ENCODE peak calls at places on chromosomes 6 and 20, in six cellular contexts. N is right lobe of liver, Q is esophagus squamous epithelium, V is stomach, O is suprapubic skin, T is Karpas-422. C is an unnamed sample. For H3K36me3 and H3K4me1, the result is how much of the 10 kb centered on the place peaks cover.

GRCh38 chr6:90397929-90398674 is 101.5 kb upstream of the BACH2 start:
- DNase-seq in O (no peak), T (no peak), V (no peak), Q (no peak), N (no peak), C (no peak)

GRCh38 chr6:130681028-130681427 is 146.2 kb upstream of the SMLR1 start:
- DNase-seq in N (no peak), Q (no peak), V (no peak), O (no peak), T (no peak), C (no peak)

GRCh38 chr20:6994452-6994851 is 227.0 kb downstream of the BMP2 start:
- DNase-seq in V (no peak), Q (no peak), T (no peak), O (no peak), N (no peak), C (no peak)

GRCh38 chr20:44056010-44056698 is 130.8 kb downstream of the JPH2 start:
- DNase-seq in O (no peak), V (peak), N (peak), Q (no peak), T (no peak), C (no peak)

GRCh38 chr6:31901415-31901952 is 402 bp downstream of the ZBTB12 start:
- DNase-seq in N (peak), O (peak), Q (no peak), V (peak), T (peak), C (peak)

GRCh38 chr20:11436113-11436890 is 481.4 kb upstream of the BTBD3 start:
- DNase-seq in N (no peak), Q (no peak), V (no peak), O (no peak), T (no peak), C (no peak)

GRCh38 chr20:40604416-40604815 is 84.6 kb downstream of the MAFB start:
- DNase-seq in N (no peak), O (no peak), V (no peak), T (no peak), Q (no peak), C (no peak)

GRCh38 chr6:5986847-5987246 is 19.9 kb downstream of the NRN1 start:
- DNase-seq in N (no peak), V (no peak), Q (no peak), O (no peak), T (no peak), C (no peak)

GRCh38 chr6:85405175-85405852 is 44.6 kb upstream of the NT5E start:
- DNase-seq in O (no peak), N (peak), Q (no peak), V (peak), T (no peak), C (no peak)

GRCh38 chr6:132459605-132459952 is 53.3 kb downstream of the STX7 start:
- DNase-seq in N (no peak), T (no peak), V (no peak), O (no peak), Q (no peak), C (no peak)

GRCh38 chr6:157825243-157825904 is 2.3 kb downstream of the SNX9 start:
- DNase-seq in N (no peak), O (no peak), V (no peak), T (no peak), Q (no peak), C (no peak)

GRCh38 chr6:25041676-25042598 is 106.2 kb upstream of the RIPOR2 start:
- DNase-seq in Q (no peak), T (peak), N (no peak), V (no peak), O (no peak), C (no peak)

GRCh38 chr20:14441201-14441600 is 103.8 kb upstream of the FLRT3 start:
- DNase-seq in T (no peak), O (no peak), Q (no peak), V (no peak), N (no peak), C (no peak)

GRCh38 chr6:11585426-11586016 is 48.0 kb downstream of the TMEM170B start:
- DNase-seq in Q (no peak), V (no peak), N (no peak), O (no peak), T (peak), C (no peak)

GRCh38 chr20:61763740-61764400 is 301.8 kb downstream of the TAF4 start:
- DNase-seq in Q (no peak), O (peak), T (no peak), V (no peak), N (no peak), C (no peak)

GRCh38 chr6:25511386-25511785 is 140.6 kb upstream of the SCGN start:
- DNase-seq in N (no peak), V (no peak), Q (no peak), T (no peak), O (no peak), C (no peak)

GRCh38 chr6:119294984-119295383 is 54.6 kb downstream of the MAN1A1 start:
- DNase-seq in N (no peak), T (no peak), Q (no peak), O (no peak), V (no peak), C (no peak)

GRCh38 chr20:4545526-4545925 is 176.2 kb upstream of the PRND start:
- DNase-seq in Q (no peak), N (no peak), T (no peak), O (no peak), V (no peak), C (no peak)

GRCh38 chr20:36573798-36574277 is 441 bp downstream of the TGIF2 start:
- DNase-seq in Q (no peak), O (peak), V (peak), N (peak), T (peak), C (peak)

GRCh38 chr6:108658174-108658573 is 97.5 kb downstream of the FOXO3 start:
- DNase-seq in O (no peak), N (no peak), T (no peak), V (no peak), Q (no peak), C (no peak)

GRCh38 chr20:25317351-25318075 is 69.6 kb downstream of the PYGB start:
- DNase-seq in O (no peak), T (no peak), Q (no peak), N (peak), V (peak), C (no peak)

GRCh38 chr6:4612636-4613171 is 163.5 kb upstream of the CDYL start:
- DNase-seq in O (no peak), V (no peak), T (no peak), N (no peak), Q (no peak), C (no peak)

GRCh38 chr6:17983712-17984111 is 3.7 kb downstream of the KIF13A start:
- DNase-seq in V (no peak), T (no peak), O (no peak), N (no peak), Q (no peak), C (no peak)

GRCh38 chr6:138907167-138907566 is 80.9 kb downstream of the REPS1 start:
- DNase-seq in O (no peak), T (no peak), N (no peak), V (no peak), Q (no peak), C (no peak)

GRCh38 chr6:87674286-87674685 is 27.7 kb downstream of the AKIRIN2 start:
- DNase-seq in T (no peak), Q (no peak), V (no peak), N (no peak), O (no peak), C (no peak)

GRCh38 chr20:2485662-2486061 is 15.1 kb upstream of the SNRPB start:
- DNase-seq in T (no peak), O (no peak), V (no peak), N (no peak), Q (no peak), C (no peak)

GRCh38 chr20:5608448-5609161 is 141.6 kb upstream of the SHLD1 start:
- DNase-seq in N (no peak), T (no peak), Q (no peak), O (no peak), V (no peak), C (no peak)

GRCh38 chr20:3815703-3816315 is 4.5 kb upstream of the AP5S1 start:
- DNase-seq in Q (no peak), T (no peak), V (no peak), N (no peak), O (no peak), C (no peak)

GRCh38 chr20:57908691-57909090 is 198.9 kb upstream of the PMEPA1 start:
- DNase-seq in O (no peak), T (no peak), V (no peak), Q (no peak), N (no peak), C (peak)

GRCh38 chr6:165655191-165655590 is 7.8 kb downstream of the PDE10A start:
- DNase-seq in Q (no peak), O (no peak), V (no peak), N (no peak), T (no peak), C (no peak)

GRCh38 chr6:33620158-33620583 is 951 bp upstream of the ITPR3 start:
- DNase-seq in V (peak), Q (no peak), O (peak), N (peak), T (peak), C (no peak)

GRCh38 chr20:63696628-63697356 is at the start of gene TNFRSF6B:
- DNase-seq in N (peak), T (no peak), V (no peak), Q (no peak), O (peak), C (no peak)

GRCh38 chr6:5081955-5082354 is 3.2 kb upstream of the PPP1R3G start:
- DNase-seq in Q (no peak), V (no peak), T (no peak), N (no peak), O (no peak), C (no peak)

GRCh38 chr20:61706562-61706961 is 359.1 kb downstream of the TAF4 start:
- DNase-seq in N (no peak), Q (no peak), V (no peak), O (no peak), T (no peak), C (no peak)

GRCh38 chr6:113508249-113508648 is 348.9 kb upstream of the MARCKS start:
- DNase-seq in N (no peak), O (no peak), Q (no peak), T (no peak), V (no peak), C (no peak)

GRCh38 chr6:18823782-18824386 is 436.7 kb downstream of the RNF144B start:
- DNase-seq in N (no peak), V (no peak), T (peak), O (no peak), Q (no peak), C (no peak)

GRCh38 chr20:4195499-4195898 is 180.1 kb upstream of the RNF24 start:
- DNase-seq in T (no peak), V (no peak), O (no peak), N (no peak), Q (no peak), C (no peak)

GRCh38 chr20:46523696-46524328 is 10.5 kb upstream of the ZNF334 start:
- DNase-seq in N (no peak), V (no peak), Q (no peak), O (no peak), T (peak), C (no peak)

GRCh38 chr20:39295301-39295700 is 333.2 kb downstream of the DHX35 start:
- DNase-seq in T (no peak), V (no peak), N (no peak), O (no peak), Q (no peak), C (no peak)

GRCh38 chr6:43511824-43512415 is 1.8 kb upstream of the LRRC73 start:
- DNase-seq in O (no peak), N (no peak), V (no peak), Q (no peak), T (no peak), C (no peak)
- H3K36me3 ChIP-seq in O (under half), N (under half), V (under half), Q (under half), T (under half), C (under half)

GRCh38 chr6:82217014-82217621 is 30.4 kb downstream of the IBTK start:
- DNase-seq in Q (no peak), T (no peak), V (no peak), N (no peak), O (no peak), C (no peak)

GRCh38 chr6:82216549-82216948 is 31.0 kb downstream of the IBTK start:
- DNase-seq in Q (no peak), O (no peak), N (no peak), T (no peak), V (no peak), C (no peak)

GRCh38 chr6:82220167-82220566 is 27.4 kb downstream of the IBTK start:
- DNase-seq in V (no peak), N (no peak), O (no peak), Q (no peak), T (no peak), C (no peak)
- H3K27ac ChIP-seq in V (no peak), N (no peak), O (no peak), Q (no peak), T (no peak), C (no peak)

DNA sequence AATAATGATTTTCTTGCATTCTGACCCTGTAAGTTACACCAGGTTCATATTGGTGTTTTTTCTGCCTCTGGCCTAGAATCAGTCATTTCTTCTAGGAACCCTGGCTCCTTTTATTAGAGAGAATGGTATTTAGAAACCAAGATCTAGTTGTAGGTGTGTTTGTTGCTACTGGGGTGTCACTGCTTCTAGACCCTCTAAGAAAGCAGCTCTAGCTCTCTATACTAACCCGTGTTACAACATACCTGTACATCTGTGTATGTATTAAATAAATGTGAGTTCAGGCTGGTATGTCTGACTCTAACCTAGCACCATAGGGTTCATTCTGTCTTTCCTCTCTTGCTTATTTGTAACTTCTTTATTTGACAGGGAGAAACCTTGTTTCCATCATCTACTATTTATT is 16.8 kb downstream of the SENP6 start:
- DNase-seq in N (no peak), V (no peak), T (no peak), O (no peak), Q (no peak), C (no peak)
- H3K4me1 ChIP-seq in N (under half), V (under half), T (under half), O (under half), Q (under half), C (under half)

GRCh38 chr6:36224918-36225461 is 28.4 kb downstream of the BRPF3 start:
- DNase-seq in V (no peak), T (no peak), N (no peak), O (no peak), Q (no peak), C (no peak)

GRCh38 chr6:36223706-36224105 is 27.2 kb downstream of the BRPF3 start:
- DNase-seq in N (no peak), O (no peak), Q (no peak), T (no peak), V (no peak), C (no peak)

GRCh38 chr6:36229223-36229622 is 32.7 kb downstream of the BRPF3 start:
- DNase-seq in O (no peak), T (no peak), Q (no peak), V (no peak), N (no peak), C (no peak)

GRCh38 chr6:36227379-36228344 is 31.1 kb downstream of the BRPF3 start:
- DNase-seq in Q (no peak), O (no peak), N (no peak), V (no peak), T (no peak), C (no peak)

DNA sequence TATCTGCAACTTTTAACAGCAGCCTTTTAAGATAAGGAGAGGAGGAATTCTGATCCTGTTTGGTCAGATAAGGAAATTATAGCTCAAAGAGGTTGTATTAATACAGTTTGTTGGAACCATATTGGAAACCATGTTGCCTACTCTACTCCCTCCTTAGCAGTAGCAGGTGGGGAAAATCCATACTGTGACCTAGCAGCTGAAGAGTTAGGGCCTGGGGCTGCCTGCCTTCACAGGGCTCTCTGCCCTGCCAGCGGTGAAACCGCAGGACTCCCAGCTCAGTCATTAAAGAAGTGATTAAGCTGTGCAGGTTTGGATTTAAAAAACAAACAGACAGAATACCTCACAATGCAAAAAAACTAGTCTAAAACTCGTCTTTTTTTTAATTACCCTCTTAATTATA is 30.1 kb downstream of the BRPF3 start:
- DNase-seq in Q (no peak), T (no peak), O (no peak), V (no peak), N (no peak), C (no peak)
- H3K36me3 ChIP-seq in Q (under half), T (under half), O (half or more), V (half or more), N (under half), C (under half)

DNA sequence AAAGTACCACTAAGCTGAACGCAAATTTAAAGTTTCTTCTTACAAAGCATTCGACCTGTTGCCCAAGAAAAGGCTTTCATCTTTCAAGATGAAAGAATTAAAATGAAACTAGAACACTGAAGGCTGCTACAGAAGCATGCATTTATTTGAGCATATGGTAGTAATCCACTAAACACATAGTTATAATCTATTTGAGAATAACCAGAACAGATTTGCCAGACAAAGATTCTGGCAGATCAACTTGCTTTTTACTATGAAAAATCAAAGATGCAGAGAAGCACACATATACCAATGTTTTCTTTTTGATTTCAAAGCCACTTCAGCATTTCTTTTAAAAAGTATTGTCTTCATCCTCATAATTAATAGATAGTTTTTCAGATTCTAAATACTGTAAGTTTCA is 412.3 kb downstream of the UTRN start:
- DNase-seq in Q (no peak), O (no peak), V (no peak), T (no peak), N (no peak), C (no peak)
- H3K27ac ChIP-seq in Q (no peak), O (no peak), V (no peak), T (no peak), N (no peak), C (no peak)

DNA sequence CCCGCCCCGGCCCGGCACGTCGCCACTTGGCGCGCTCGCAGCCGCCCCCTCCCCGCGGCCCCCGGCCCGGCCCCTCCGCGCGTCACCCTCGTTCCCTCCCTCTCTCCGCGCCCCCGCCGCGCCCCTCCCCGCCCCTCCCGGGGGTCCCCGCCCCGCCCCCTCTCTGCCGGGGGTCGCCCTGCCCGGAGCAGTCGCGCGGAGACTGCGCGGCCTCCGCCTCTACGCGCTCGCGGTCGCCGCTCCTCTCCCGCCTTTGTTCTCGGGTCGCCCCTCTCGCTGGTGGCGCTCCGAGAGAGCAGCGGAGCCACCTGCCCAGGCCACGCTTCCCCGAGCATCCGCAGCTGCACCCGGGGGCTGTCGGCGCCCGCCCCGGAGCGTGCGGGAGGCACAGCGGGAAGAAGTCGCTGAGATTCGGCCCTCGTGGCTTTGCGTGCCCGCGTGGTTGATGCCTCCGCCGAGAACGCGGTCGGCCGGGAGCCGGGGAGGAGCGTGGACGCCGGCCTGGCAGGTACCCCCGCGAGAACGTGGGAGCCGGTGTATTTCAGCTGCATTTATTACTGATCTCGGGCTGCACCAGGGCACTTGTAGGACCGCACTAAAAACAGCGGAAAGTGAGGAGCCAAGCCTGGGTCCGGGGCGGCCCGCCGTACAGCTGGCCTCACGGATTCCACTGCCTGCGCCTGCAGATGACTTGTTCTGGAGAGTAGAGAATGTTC is 412 bp upstream of the PHF10 start:
- DNase-seq in Q (no peak), N (peak), O (peak), T (peak), V (peak), C (no peak)
- H3K4me1 ChIP-seq in Q (under half), N (under half), O (under half), T (under half), V (under half), C (under half)

DNA sequence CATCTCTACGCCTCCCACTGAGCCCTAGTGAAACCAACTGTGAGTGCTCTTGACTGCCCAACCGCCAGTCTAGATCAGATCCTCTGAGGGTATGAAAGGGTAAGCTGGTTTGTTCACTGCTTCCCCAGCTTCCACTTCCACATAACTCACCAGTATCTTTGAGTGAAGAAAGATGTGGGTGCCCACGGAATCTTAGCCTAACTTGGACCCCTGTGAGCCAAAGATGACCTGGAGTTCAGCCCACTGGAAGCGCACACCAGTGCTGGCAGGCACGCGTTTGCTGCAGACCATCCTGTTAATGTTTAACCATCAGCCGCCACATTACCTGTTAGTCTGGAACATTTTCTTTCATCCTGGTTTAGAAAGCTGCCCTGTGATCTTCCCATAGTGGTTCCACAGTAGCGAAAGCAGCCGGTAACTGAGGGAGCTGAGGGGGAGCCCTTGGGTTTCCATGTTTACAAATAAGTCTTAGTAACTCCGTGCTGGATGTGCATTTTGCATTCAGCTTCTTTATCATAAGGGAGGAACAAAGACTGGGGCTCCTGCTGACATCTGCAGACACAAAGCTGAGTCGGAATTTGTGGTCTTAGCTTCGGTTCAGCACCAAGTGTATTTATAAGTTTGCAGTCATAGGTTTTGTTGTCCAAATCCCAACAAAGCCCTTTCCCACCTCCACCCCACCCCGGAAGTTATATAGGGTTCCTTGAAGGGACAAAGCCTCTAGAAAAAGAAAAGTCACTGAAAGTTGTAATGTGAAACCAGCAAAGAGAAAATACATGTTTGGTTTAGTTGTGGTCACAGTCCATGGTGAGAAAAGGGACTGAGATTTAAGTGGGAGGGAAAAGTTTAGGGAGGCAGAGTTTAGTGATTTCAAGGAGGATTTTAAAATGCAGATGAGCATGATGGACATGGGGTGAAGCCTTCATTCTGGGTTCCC is 71.0 kb downstream of the SSR1 start:
- DNase-seq in T (no peak), N (peak), V (peak), Q (no peak), O (peak), C (no peak)
- H3K36me3 ChIP-seq in T (under half), N (under half), V (under half), Q (under half), O (under half), C (under half)

GRCh38 chr20:51335329-51335841 is 207.1 kb downstream of the NFATC2 start:
- DNase-seq in O (no peak), V (no peak), T (peak), Q (no peak), N (no peak), C (no peak)
- H3K27ac ChIP-seq in O (no peak), V (no peak), T (no peak), Q (no peak), N (no peak), C (no peak)

C was measured in breast epithelium.